ENCODE peak calls at places on chromosomes 5 and 9, in nine cellular contexts. One of them, this sample, is unnamed.

GRCh38 chr5:7876867-7877266 is 7.9 kb downstream of the MTRR start:
- DNase-seq in upper lobe of left lung: peak; percentile 36
- DNase-seq in spleen: no peak
- DNase-seq in WERI-Rb-1: no peak
- DNase-seq in CD8-positive, alpha-beta memory T cell: no peak
- DNase-seq in psoas muscle: no peak
- DNase-seq in neural progenitor cell: no peak
- DNase-seq in PC-3: peak; percentile 89
- DNase-seq in CD8-positive, alpha-beta T cell: no peak
- DNase-seq in this sample: no peak

GRCh38 chr5:157336423-157336744 is 70.5 kb downstream of the CYFIP2 start:
- DNase-seq in WERI-Rb-1: no peak
- DNase-seq in PC-3: no peak
- DNase-seq in CD8-positive, alpha-beta T cell: no peak
- DNase-seq in upper lobe of left lung: no peak
- DNase-seq in CD8-positive, alpha-beta memory T cell: no peak
- DNase-seq in neural progenitor cell: no peak
- DNase-seq in psoas muscle: no peak
- DNase-seq in spleen: no peak
- DNase-seq in this sample: no peak

GRCh38 chr9:135666534-135667402 is 3.7 kb downstream of the LCN9 start:
- DNase-seq in CD8-positive, alpha-beta memory T cell: no peak
- DNase-seq in WERI-Rb-1: no peak
- DNase-seq in neural progenitor cell: no peak
- DNase-seq in CD8-positive, alpha-beta T cell: no peak
- DNase-seq in PC-3: no peak
- DNase-seq in psoas muscle: peak; percentile 25
- DNase-seq in upper lobe of left lung: no peak
- DNase-seq in spleen: peak; percentile 32
- DNase-seq in this sample: no peak

GRCh38 chr9:21919377-21920362 is 74.5 kb downstream of the CDKN2A start:
- DNase-seq in CD8-positive, alpha-beta T cell: no peak
- DNase-seq in upper lobe of left lung: no peak
- DNase-seq in PC-3: peak; percentile 65
- DNase-seq in psoas muscle: no peak
- DNase-seq in WERI-Rb-1: no peak
- DNase-seq in spleen: no peak
- DNase-seq in neural progenitor cell: no peak
- DNase-seq in CD8-positive, alpha-beta memory T cell: no peak
- DNase-seq in this sample: no peak

GRCh38 chr5:121982500-121983261 is 20.9 kb downstream of the SRFBP1 start:
- DNase-seq in upper lobe of left lung: no peak
- DNase-seq in PC-3: peak; percentile 60
- DNase-seq in psoas muscle: no peak
- DNase-seq in CD8-positive, alpha-beta memory T cell: no peak
- DNase-seq in WERI-Rb-1: no peak
- DNase-seq in neural progenitor cell: no peak
- DNase-seq in CD8-positive, alpha-beta T cell: no peak
- DNase-seq in spleen: no peak
- DNase-seq in this sample: no peak

GRCh38 chr9:136644343-136644592 is 18.4 kb upstream of the EGFL7 start:
- DNase-seq in CD8-positive, alpha-beta memory T cell: no peak
- DNase-seq in WERI-Rb-1: peak; percentile 88
- DNase-seq in neural progenitor cell: no peak
- DNase-seq in upper lobe of left lung: peak; percentile 95
- DNase-seq in PC-3: no peak
- DNase-seq in psoas muscle: no peak
- DNase-seq in spleen: no peak
- DNase-seq in CD8-positive, alpha-beta T cell: no peak
- DNase-seq in this sample: no peak

GRCh38 chr9:3001311-3001710 is 157.4 kb upstream of the PUM3 start:
- DNase-seq in spleen: no peak
- DNase-seq in upper lobe of left lung: no peak
- DNase-seq in CD8-positive, alpha-beta memory T cell: no peak
- DNase-seq in PC-3: no peak
- DNase-seq in CD8-positive, alpha-beta T cell: no peak
- DNase-seq in neural progenitor cell: no peak
- DNase-seq in psoas muscle: no peak
- DNase-seq in WERI-Rb-1: no peak
- DNase-seq in this sample: no peak

GRCh38 chr5:154302181-154302580 is 111.6 kb downstream of the GALNT10 start:
- DNase-seq in PC-3: no peak
- DNase-seq in upper lobe of left lung: no peak
- DNase-seq in WERI-Rb-1: no peak
- DNase-seq in spleen: no peak
- DNase-seq in psoas muscle: peak; percentile 78
- DNase-seq in CD8-positive, alpha-beta memory T cell: no peak
- DNase-seq in neural progenitor cell: no peak
- DNase-seq in CD8-positive, alpha-beta T cell: no peak
- DNase-seq in this sample: peak; percentile 36

GRCh38 chr9:133148351-133149129 is 15.2 kb downstream of the GBGT1 start:
- DNase-seq in psoas muscle: peak; percentile 87
- DNase-seq in neural progenitor cell: peak; percentile 48
- DNase-seq in CD8-positive, alpha-beta memory T cell: peak; percentile 53
- DNase-seq in PC-3: no peak
- DNase-seq in spleen: peak; percentile 93
- DNase-seq in WERI-Rb-1: peak; percentile 44
- DNase-seq in upper lobe of left lung: no peak
- DNase-seq in CD8-positive, alpha-beta T cell: peak; percentile 73
- DNase-seq in this sample: no peak

GRCh38 chr5:179994622-179995323 is 76.8 kb downstream of the RNF130 start:
- DNase-seq in PC-3: no peak
- DNase-seq in psoas muscle: no peak
- DNase-seq in neural progenitor cell: no peak
- DNase-seq in spleen: no peak
- DNase-seq in CD8-positive, alpha-beta T cell: no peak
- DNase-seq in WERI-Rb-1: no peak
- DNase-seq in upper lobe of left lung: no peak
- DNase-seq in CD8-positive, alpha-beta memory T cell: no peak
- DNase-seq in this sample: no peak

GRCh38 chr9:116939605-116940004 is 252.5 kb downstream of the TRIM32 start:
- DNase-seq in PC-3: no peak
- DNase-seq in WERI-Rb-1: no peak
- DNase-seq in CD8-positive, alpha-beta memory T cell: no peak
- DNase-seq in neural progenitor cell: no peak
- DNase-seq in upper lobe of left lung: no peak
- DNase-seq in spleen: no peak
- DNase-seq in CD8-positive, alpha-beta T cell: no peak
- DNase-seq in psoas muscle: no peak
- DNase-seq in this sample: no peak

GRCh38 chr9:84788803-84789462 is 119.4 kb downstream of the NTRK2 start:
- DNase-seq in psoas muscle: no peak
- DNase-seq in WERI-Rb-1: no peak
- DNase-seq in PC-3: no peak
- DNase-seq in upper lobe of left lung: peak; percentile 31
- DNase-seq in neural progenitor cell: no peak
- DNase-seq in CD8-positive, alpha-beta memory T cell: no peak
- DNase-seq in CD8-positive, alpha-beta T cell: no peak
- DNase-seq in spleen: no peak
- DNase-seq in this sample: peak; percentile 98

GRCh38 chr9:121672213-121672612 is 20.8 kb downstream of the DAB2IP start:
- DNase-seq in neural progenitor cell: no peak
- DNase-seq in spleen: peak; percentile 16
- DNase-seq in psoas muscle: peak; percentile 40
- DNase-seq in WERI-Rb-1: no peak
- DNase-seq in CD8-positive, alpha-beta T cell: no peak
- DNase-seq in upper lobe of left lung: no peak
- DNase-seq in PC-3: no peak
- DNase-seq in CD8-positive, alpha-beta memory T cell: no peak
- DNase-seq in this sample: no peak

GRCh38 chr5:149561848-149562247 is 10.6 kb upstream of the CSNK1A1 start:
- DNase-seq in spleen: no peak
- DNase-seq in neural progenitor cell: no peak
- DNase-seq in PC-3: peak; percentile 99
- DNase-seq in upper lobe of left lung: no peak
- DNase-seq in CD8-positive, alpha-beta memory T cell: no peak
- DNase-seq in CD8-positive, alpha-beta T cell: no peak
- DNase-seq in WERI-Rb-1: no peak
- DNase-seq in psoas muscle: no peak
- DNase-seq in this sample: no peak

GRCh38 chr5:9452181-9452580 is 93.7 kb downstream of the SEMA5A start:
- DNase-seq in upper lobe of left lung: no peak
- DNase-seq in PC-3: no peak
- DNase-seq in spleen: no peak
- DNase-seq in CD8-positive, alpha-beta T cell: no peak
- DNase-seq in CD8-positive, alpha-beta memory T cell: no peak
- DNase-seq in psoas muscle: no peak
- DNase-seq in WERI-Rb-1: no peak
- DNase-seq in neural progenitor cell: no peak
- DNase-seq in this sample: no peak

GRCh38 chr5:23001120-23001519 is 148.0 kb upstream of the CDH12 start:
- DNase-seq in upper lobe of left lung: no peak
- DNase-seq in CD8-positive, alpha-beta memory T cell: no peak
- DNase-seq in spleen: no peak
- DNase-seq in neural progenitor cell: no peak
- DNase-seq in WERI-Rb-1: no peak
- DNase-seq in CD8-positive, alpha-beta T cell: no peak
- DNase-seq in PC-3: no peak
- DNase-seq in psoas muscle: no peak
- DNase-seq in this sample: no peak

GRCh38 chr5:122313001-122313402 is 965 bp downstream of the SNCAIP start:
- DNase-seq in PC-3: no peak
- DNase-seq in neural progenitor cell: peak; percentile 64
- DNase-seq in psoas muscle: peak; percentile 26
- DNase-seq in CD8-positive, alpha-beta memory T cell: no peak
- DNase-seq in WERI-Rb-1: no peak
- DNase-seq in CD8-positive, alpha-beta T cell: no peak
- DNase-seq in upper lobe of left lung: no peak
- DNase-seq in spleen: no peak
- DNase-seq in this sample: no peak

GRCh38 chr9:82972446-82972845 is 90.5 kb downstream of the RASEF start:
- DNase-seq in spleen: no peak
- DNase-seq in neural progenitor cell: no peak
- DNase-seq in PC-3: no peak
- DNase-seq in CD8-positive, alpha-beta T cell: no peak
- DNase-seq in upper lobe of left lung: no peak
- DNase-seq in WERI-Rb-1: no peak
- DNase-seq in psoas muscle: no peak
- DNase-seq in CD8-positive, alpha-beta memory T cell: no peak
- DNase-seq in this sample: no peak
- H3K27ac ChIP-seq in spleen: no peak overlapping the region
- H3K27ac ChIP-seq in neural progenitor cell: no peak overlapping the region
- H3K27ac ChIP-seq in PC-3: no peak overlapping the region
- H3K27ac ChIP-seq in CD8-positive, alpha-beta T cell: no peak overlapping the region
- H3K27ac ChIP-seq in upper lobe of left lung: no peak overlapping the region
- H3K27ac ChIP-seq in WERI-Rb-1: no peak overlapping the region
- H3K27ac ChIP-seq in psoas muscle: no peak overlapping the region
- H3K27ac ChIP-seq in CD8-positive, alpha-beta memory T cell: no peak overlapping the region
- H3K27ac ChIP-seq in this sample: no peak overlapping the region

GRCh38 chr9:104961701-104962359 is 33.9 kb upstream of the ABCA1 start:
- DNase-seq in WERI-Rb-1: no peak
- DNase-seq in upper lobe of left lung: no peak
- DNase-seq in psoas muscle: no peak
- DNase-seq in CD8-positive, alpha-beta T cell: no peak
- DNase-seq in PC-3: no peak
- DNase-seq in CD8-positive, alpha-beta memory T cell: no peak
- DNase-seq in spleen: no peak
- DNase-seq in neural progenitor cell: no peak
- DNase-seq in this sample: no peak
- H3K27ac ChIP-seq in WERI-Rb-1: no peak overlapping the region
- H3K27ac ChIP-seq in upper lobe of left lung: no peak overlapping the region
- H3K27ac ChIP-seq in psoas muscle: no peak overlapping the region
- H3K27ac ChIP-seq in CD8-positive, alpha-beta T cell: no peak overlapping the region
- H3K27ac ChIP-seq in PC-3: no peak overlapping the region
- H3K27ac ChIP-seq in CD8-positive, alpha-beta memory T cell: no peak overlapping the region
- H3K27ac ChIP-seq in spleen: no peak overlapping the region
- H3K27ac ChIP-seq in neural progenitor cell: no peak overlapping the region
- H3K27ac ChIP-seq in this sample: no peak overlapping the region

DNA sequence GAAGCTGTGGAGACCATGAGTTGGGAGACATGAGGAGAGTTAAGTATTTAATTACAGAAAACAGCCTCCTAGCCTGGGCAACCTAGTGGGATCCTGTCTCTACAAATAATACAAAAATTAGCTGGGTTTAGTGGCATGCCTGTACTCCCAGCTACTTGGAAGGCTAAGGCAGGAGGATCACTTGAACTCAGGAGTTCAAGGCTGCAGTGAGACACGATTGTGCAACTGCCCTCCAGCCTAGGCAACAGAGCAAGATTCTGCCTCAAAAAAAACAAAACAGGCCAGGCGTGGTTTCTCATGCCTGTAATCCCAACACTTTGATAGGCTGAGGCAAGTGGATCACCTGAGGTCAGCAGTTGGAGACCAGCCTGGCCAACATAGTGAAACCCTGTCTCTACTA is 52.6 kb downstream of the AQP7 start:
- DNase-seq in upper lobe of left lung: no peak
- DNase-seq in PC-3: no peak
- DNase-seq in spleen: no peak
- DNase-seq in CD8-positive, alpha-beta T cell: no peak
- DNase-seq in neural progenitor cell: no peak
- DNase-seq in WERI-Rb-1: no peak
- DNase-seq in psoas muscle: no peak
- DNase-seq in CD8-positive, alpha-beta memory T cell: no peak
- DNase-seq in this sample: no peak
- H3K27ac ChIP-seq in upper lobe of left lung: no peak overlapping the region
- H3K27ac ChIP-seq in PC-3: peak overlapping the region; percentile 87
- H3K27ac ChIP-seq in spleen: no peak overlapping the region
- H3K27ac ChIP-seq in CD8-positive, alpha-beta T cell: no peak overlapping the region
- H3K27ac ChIP-seq in neural progenitor cell: no peak overlapping the region
- H3K27ac ChIP-seq in WERI-Rb-1: no peak overlapping the region
- H3K27ac ChIP-seq in psoas muscle: no peak overlapping the region
- H3K27ac ChIP-seq in CD8-positive, alpha-beta memory T cell: no peak overlapping the region
- H3K27ac ChIP-seq in this sample: no peak overlapping the region

GRCh38 chr9:6414291-6414690 is 1.3 kb downstream of the UHRF2 start:
- DNase-seq in CD8-positive, alpha-beta memory T cell: no peak
- DNase-seq in PC-3: peak; percentile 37
- DNase-seq in neural progenitor cell: peak; percentile 23
- DNase-seq in upper lobe of left lung: no peak
- DNase-seq in CD8-positive, alpha-beta T cell: no peak
- DNase-seq in WERI-Rb-1: no peak
- DNase-seq in spleen: no peak
- DNase-seq in psoas muscle: no peak
- DNase-seq in this sample: no peak
- H3K27ac ChIP-seq in CD8-positive, alpha-beta memory T cell: peak overlapping the region; percentile 79
- H3K27ac ChIP-seq in PC-3: peak overlapping the region; percentile 25
- H3K27ac ChIP-seq in neural progenitor cell: no peak overlapping the region
- H3K27ac ChIP-seq in upper lobe of left lung: peak overlapping the region; percentile 85
- H3K27ac ChIP-seq in CD8-positive, alpha-beta T cell: peak overlapping the region; percentile 80
- H3K27ac ChIP-seq in WERI-Rb-1: peak overlapping the region; percentile 98
- H3K27ac ChIP-seq in spleen: peak overlapping the region; percentile 93
- H3K27ac ChIP-seq in psoas muscle: peak overlapping the region; percentile 84
- H3K27ac ChIP-seq in this sample: peak overlapping the region; percentile 90

GRCh38 chr5:78574157-78574673 is 74.4 kb downstream of the LHFPL2 start:
- DNase-seq in spleen: no peak
- DNase-seq in CD8-positive, alpha-beta T cell: no peak
- DNase-seq in psoas muscle: no peak
- DNase-seq in upper lobe of left lung: peak; percentile 26
- DNase-seq in neural progenitor cell: no peak
- DNase-seq in CD8-positive, alpha-beta memory T cell: no peak
- DNase-seq in WERI-Rb-1: no peak
- DNase-seq in PC-3: no peak
- DNase-seq in this sample: no peak
- H3K27ac ChIP-seq in spleen: no peak overlapping the region
- H3K27ac ChIP-seq in CD8-positive, alpha-beta T cell: no peak overlapping the region
- H3K27ac ChIP-seq in psoas muscle: peak overlapping the region; percentile 42
- H3K27ac ChIP-seq in upper lobe of left lung: peak overlapping the region; percentile 50
- H3K27ac ChIP-seq in neural progenitor cell: no peak overlapping the region
- H3K27ac ChIP-seq in CD8-positive, alpha-beta memory T cell: no peak overlapping the region
- H3K27ac ChIP-seq in WERI-Rb-1: peak overlapping the region; percentile 71
- H3K27ac ChIP-seq in PC-3: peak overlapping the region; percentile 36
- H3K27ac ChIP-seq in this sample: peak overlapping the region; percentile 47